ENCODE peak calls at places on chromosomes 11 and 22, in seven cellular contexts. I is stimulated activated CD4-positive, alpha-beta T cell treated with anti-CD3 and anti-CD28 coated beads, Interleukin-2, amount 100 ng/mL, for 48 hours; N is fibroblast of gingiva; M is NCI-H446 treated with DMSO at 0.1 percent for 48 hours; P is caudate nucleus; O is stimulated activated CD8-positive, alpha-beta memory T cell treated with anti-CD3 and anti-CD28 coated beads, Interleukin-7, amount 100 ng/mL, for 24 hours; Q is hepatocyte. X is an unnamed sample.

GRCh38 chr11:19602906-19603305 is 109.7 kb upstream of the NAV2 start:
- DNase-seq in O (no peak), M (no peak), I (no peak), Q (no peak), P (no peak), N (no peak), X (no peak)

GRCh38 chr11:92627615-92628201 is 341.7 kb upstream of the MTNR1B start:
- DNase-seq in O (no peak), Q (no peak), P (no peak), M (no peak), I (no peak), N (no peak), X (no peak)

GRCh38 chr22:44523981-44524759 is 26.1 kb upstream of the RTL6 start:
- DNase-seq in Q (peak; percentile 76), M (no peak), P (no peak), N (peak; percentile 75), O (no peak), I (no peak), X (no peak)

GRCh38 chr22:19756288-19757128 is 4.1 kb upstream of the TBX1 start:
- DNase-seq in O (peak; percentile 22), Q (peak; percentile 79), N (no peak), P (no peak), I (peak; percentile 56), M (no peak), X (peak; percentile 73)

GRCh38 chr11:119172513-119172912 is 4.0 kb downstream of the NLRX1 start:
- DNase-seq in P (no peak), O (no peak), Q (no peak), N (no peak), I (no peak), M (no peak), X (no peak)

GRCh38 chr22:20128902-20129746 is 2.5 kb upstream of the ZDHHC8 start:
- DNase-seq in M (no peak), P (peak; percentile 28), N (peak; percentile 18), O (no peak), I (peak; percentile 48), Q (no peak), X (peak; percentile 46)

GRCh38 chr11:19164230-19164855 is 37.4 kb downstream of the CSRP3 start:
- DNase-seq in I (no peak), O (no peak), Q (no peak), P (no peak), N (no peak), M (no peak), X (no peak)

GRCh38 chr11:67287355-67288197 is 1.5 kb upstream of the ANKRD13D start:
- DNase-seq in N (no peak), P (no peak), Q (no peak), I (no peak), O (no peak), M (no peak), X (peak; percentile 29)

X was measured in small intestine.